ENCODE peak calls at places on chromosomes 13 and 19, in nine cellular contexts. U is SJCRH30, B is DMS53, P is memory B cell, K is ELR, V is left cardiac atrium, O is tibial nerve, N is iris pigment epithelial cell, S is HS-27A. C is an unnamed sample.

GRCh38 chr13:33284016-33284415 is 1.5 kb downstream of the STARD13 start:
- DNase-seq in P (no peak), N (peak), S (no peak), B (no peak), V (no peak), K (peak), U (no peak), O (no peak), C (no peak)

GRCh38 chr19:19067276-19068072 is 3.7 kb downstream of the SLC25A42 start:
- DNase-seq in K (no peak), U (no peak), B (no peak), S (no peak), V (no peak), O (no peak), P (no peak), N (no peak), C (no peak)

GRCh38 chr13:41813426-41813825 is 147.5 kb downstream of the VWA8 start:
- DNase-seq in B (no peak), N (peak), O (no peak), S (no peak), U (no peak), P (no peak), V (no peak), K (peak), C (no peak)

GRCh38 chr19:48833049-48833448 is 3.2 kb downstream of the HSD17B14 start:
- DNase-seq in O (no peak), B (no peak), K (no peak), S (no peak), P (no peak), U (no peak), V (no peak), N (no peak), C (peak)

GRCh38 chr19:43784251-43784980 is 3.6 kb upstream of the KCNN4 start:
- DNase-seq in O (no peak), P (peak), S (peak), N (peak), B (peak), V (peak), K (peak), U (peak), C (no peak)

GRCh38 chr13:50129923-50130685 is 114.9 kb downstream of the KCNRG start:
- DNase-seq in U (no peak), S (no peak), P (no peak), B (peak), N (peak), O (peak), K (peak), V (peak), C (peak)

GRCh38 chr13:81779896-81780295 is 1439.0 kb upstream of the SPRY2 start:
- DNase-seq in B (no peak), N (no peak), U (no peak), V (no peak), K (no peak), P (no peak), S (no peak), O (no peak), C (no peak)

GRCh38 chr13:113854238-113855011 is 9.5 kb downstream of the GAS6 start:
- DNase-seq in O (no peak), S (no peak), V (no peak), B (no peak), U (peak), K (no peak), P (no peak), N (no peak), C (peak)

GRCh38 chr13:80962855-80963254 is 621.9 kb upstream of the SPRY2 start:
- DNase-seq in B (no peak), V (no peak), N (peak), S (no peak), P (no peak), K (peak), U (no peak), O (no peak), C (no peak)

GRCh38 chr13:64071352-64071751 is 2655.7 kb upstream of the PCDH20 start:
- DNase-seq in P (no peak), S (no peak), V (no peak), O (no peak), U (no peak), N (no peak), B (no peak), K (no peak), C (no peak)

GRCh38 chr19:51687791-51688664 is 5.1 kb upstream of the SPACA6 start:
- DNase-seq in U (peak), P (no peak), K (peak), O (peak), V (peak), B (no peak), S (peak), N (peak), C (no peak)

GRCh38 chr19:49744946-49745381 is 18.1 kb downstream of the TSKS start:
- DNase-seq in P (no peak), N (no peak), U (no peak), V (no peak), O (no peak), S (no peak), K (no peak), B (no peak), C (no peak)

GRCh38 chr13:90336507-90336906 is 1011.0 kb upstream of the MIR17HG start:
- DNase-seq in B (peak), O (no peak), P (no peak), N (no peak), S (no peak), U (no peak), K (no peak), V (no peak), C (no peak)

GRCh38 chr13:45162194-45162593 is 38.7 kb downstream of the KCTD4 start:
- DNase-seq in N (peak), B (no peak), O (no peak), K (peak), P (no peak), U (no peak), V (no peak), S (no peak), C (no peak)

GRCh38 chr19:2524840-2525723 is 49.2 kb downstream of the GADD45B start:
- DNase-seq in K (peak), N (peak), U (no peak), B (peak), O (no peak), S (no peak), V (no peak), P (no peak), C (no peak)

GRCh38 chr19:34985249-34986022 is 14.7 kb upstream of the GRAMD1A start:
- DNase-seq in V (peak), B (peak), P (no peak), K (peak), U (no peak), S (no peak), O (no peak), N (peak), C (peak)

GRCh38 chr19:29867984-29868383 is 56.2 kb downstream of the CCNE1 start:
- DNase-seq in S (no peak), N (no peak), P (no peak), O (no peak), K (no peak), U (no peak), V (no peak), B (no peak), C (no peak)

GRCh38 chr19:38298841-38299680 is 5.0 kb upstream of the C19orf33 start:
- DNase-seq in B (no peak), U (peak), O (no peak), S (no peak), V (no peak), N (no peak), K (no peak), P (no peak), C (no peak)

GRCh38 chr19:46461537-46461936 is 9.8 kb downstream of the PNMA8A start:
- DNase-seq in V (no peak), K (no peak), U (no peak), O (no peak), P (no peak), B (no peak), N (no peak), S (no peak), C (no peak)

GRCh38 chr13:31209172-31209818 is 9.5 kb downstream of the B3GLCT start:
- DNase-seq in S (no peak), N (peak), O (no peak), V (peak), K (no peak), P (no peak), U (peak), B (peak), C (no peak)

GRCh38 chr13:67803118-67803517 is 573.0 kb upstream of the PCDH9 start:
- DNase-seq in V (no peak), B (no peak), P (no peak), S (no peak), U (peak), N (no peak), K (no peak), O (no peak), C (no peak)

GRCh38 chr13:91785435-91786137 is 387.2 kb downstream of the GPC5 start:
- DNase-seq in K (no peak), U (no peak), S (no peak), V (no peak), P (no peak), N (no peak), B (no peak), O (no peak), C (no peak)

GRCh38 chr19:46371371-46371901 is 24.5 kb downstream of the PPP5C start:
- DNase-seq in V (no peak), B (no peak), U (no peak), P (no peak), K (no peak), N (no peak), O (no peak), S (no peak), C (peak)

GRCh38 chr13:80359459-80360297 is 18.8 kb upstream of the SPRY2 start:
- DNase-seq in V (no peak), U (peak), S (no peak), N (no peak), P (no peak), B (peak), K (no peak), O (no peak), C (no peak)

GRCh38 chr13:27406178-27406939 is 18.1 kb upstream of the GTF3A start:
- DNase-seq in U (no peak), V (no peak), B (peak), S (no peak), K (peak), P (peak), O (no peak), N (peak), C (no peak)

GRCh38 chr19:32767951-32768679 is 48.5 kb downstream of the TDRD12 start:
- DNase-seq in P (no peak), N (no peak), V (no peak), O (no peak), U (peak), K (no peak), S (no peak), B (peak), C (no peak)

GRCh38 chr19:43755256-43755801 is 567 bp upstream of the SMG9 start:
- DNase-seq in U (peak), N (peak), O (peak), B (peak), K (peak), S (no peak), V (peak), P (peak), C (peak)

GRCh38 chr19:29694166-29694565 is 20.9 kb downstream of the C19orf12 start:
- DNase-seq in K (no peak), O (no peak), U (no peak), B (no peak), V (no peak), N (no peak), S (no peak), P (no peak), C (no peak)

GRCh38 chr13:107937841-107938240 is 277.5 kb downstream of the LIG4 start:
- DNase-seq in V (no peak), O (no peak), S (no peak), N (no peak), U (no peak), P (no peak), K (no peak), B (no peak), C (no peak)

GRCh38 chr19:4829001-4829712 is 2.4 kb downstream of the TICAM1 start:
- DNase-seq in S (no peak), V (no peak), U (no peak), N (no peak), B (peak), K (no peak), O (no peak), P (peak), C (peak)

GRCh38 chr13:21556051-21556450 is 47.9 kb downstream of the MICU2 start:
- DNase-seq in N (peak), S (no peak), B (no peak), V (no peak), K (no peak), U (no peak), P (no peak), O (no peak), C (no peak)

GRCh38 chr19:28633223-28634030 is 579.5 kb downstream of the UQCRFS1 start:
- DNase-seq in U (peak), K (peak), S (peak), V (no peak), O (no peak), N (peak), P (no peak), B (peak), C (peak)

GRCh38 chr19:2323707-2324106 is 4.7 kb downstream of the LSM7 start:
- DNase-seq in U (no peak), S (no peak), V (no peak), K (no peak), B (no peak), O (no peak), P (no peak), N (no peak), C (no peak)

GRCh38 chr19:17680235-17680722 is 7.9 kb downstream of the UNC13A start:
- DNase-seq in N (peak), P (peak), S (peak), B (no peak), U (peak), K (peak), V (peak), O (peak), C (peak)